ENCODE peak calls at places on chromosomes 3 and 15, in nine cellular contexts. One of them, this sample, is unnamed.

GRCh38 chr3:61975936-61976335 is 397.4 kb downstream of the FEZF2 start:
- DNase-seq in upper lobe of right lung: no peak
- DNase-seq in fibroblast of lung: no peak
- DNase-seq in PC-3: no peak
- DNase-seq in left ventricle myocardium inferior: no peak
- DNase-seq in foreskin fibroblast: no peak
- DNase-seq in GM23248: no peak
- DNase-seq in esophagus muscularis mucosa: no peak
- DNase-seq in AG04450: no peak
- DNase-seq in this sample: no peak

GRCh38 chr3:28467414-28467813 is 118.8 kb upstream of the AZI2 start:
- DNase-seq in foreskin fibroblast: no peak
- DNase-seq in fibroblast of lung: peak
- DNase-seq in upper lobe of right lung: no peak
- DNase-seq in left ventricle myocardium inferior: no peak
- DNase-seq in PC-3: peak
- DNase-seq in AG04450: no peak
- DNase-seq in GM23248: peak
- DNase-seq in esophagus muscularis mucosa: no peak
- DNase-seq in this sample: peak

GRCh38 chr15:84818221-84819131 is 1.3 kb downstream of the ALPK3 start:
- DNase-seq in PC-3: peak
- DNase-seq in esophagus muscularis mucosa: no peak
- DNase-seq in upper lobe of right lung: peak
- DNase-seq in foreskin fibroblast: no peak
- DNase-seq in fibroblast of lung: peak
- DNase-seq in GM23248: peak
- DNase-seq in left ventricle myocardium inferior: no peak
- DNase-seq in AG04450: no peak
- DNase-seq in this sample: peak

GRCh38 chr15:79918278-79918677 is 21.5 kb upstream of the MTHFS start:
- DNase-seq in fibroblast of lung: no peak
- DNase-seq in upper lobe of right lung: no peak
- DNase-seq in esophagus muscularis mucosa: no peak
- DNase-seq in left ventricle myocardium inferior: no peak
- DNase-seq in PC-3: no peak
- DNase-seq in AG04450: no peak
- DNase-seq in GM23248: no peak
- DNase-seq in foreskin fibroblast: no peak
- DNase-seq in this sample: no peak

GRCh38 chr3:131794766-131795381 is 239.9 kb downstream of the CPNE4 start:
- DNase-seq in PC-3: peak
- DNase-seq in upper lobe of right lung: no peak
- DNase-seq in fibroblast of lung: peak
- DNase-seq in AG04450: peak
- DNase-seq in esophagus muscularis mucosa: no peak
- DNase-seq in GM23248: peak
- DNase-seq in foreskin fibroblast: peak
- DNase-seq in left ventricle myocardium inferior: no peak
- DNase-seq in this sample: peak

GRCh38 chr15:29871401-29871800 is 49.1 kb upstream of the TJP1 start:
- DNase-seq in upper lobe of right lung: no peak
- DNase-seq in left ventricle myocardium inferior: peak
- DNase-seq in AG04450: no peak
- DNase-seq in esophagus muscularis mucosa: no peak
- DNase-seq in PC-3: no peak
- DNase-seq in foreskin fibroblast: no peak
- DNase-seq in GM23248: no peak
- DNase-seq in fibroblast of lung: no peak
- DNase-seq in this sample: no peak

GRCh38 chr3:149767720-149768119 is 15.4 kb upstream of the COMMD2 start:
- DNase-seq in upper lobe of right lung: no peak
- DNase-seq in left ventricle myocardium inferior: no peak
- DNase-seq in esophagus muscularis mucosa: no peak
- DNase-seq in foreskin fibroblast: no peak
- DNase-seq in PC-3: no peak
- DNase-seq in GM23248: no peak
- DNase-seq in AG04450: no peak
- DNase-seq in fibroblast of lung: no peak
- DNase-seq in this sample: no peak

GRCh38 chr3:128850544-128850943 is 28.9 kb upstream of the ACAD9 start:
- DNase-seq in GM23248: no peak
- DNase-seq in upper lobe of right lung: no peak
- DNase-seq in PC-3: no peak
- DNase-seq in esophagus muscularis mucosa: no peak
- DNase-seq in foreskin fibroblast: no peak
- DNase-seq in AG04450: no peak
- DNase-seq in left ventricle myocardium inferior: no peak
- DNase-seq in fibroblast of lung: no peak
- DNase-seq in this sample: no peak

GRCh38 chr3:71104586-71104985 is 478.9 kb downstream of the FOXP1 start:
- DNase-seq in foreskin fibroblast: no peak
- DNase-seq in AG04450: no peak
- DNase-seq in esophagus muscularis mucosa: no peak
- DNase-seq in upper lobe of right lung: no peak
- DNase-seq in left ventricle myocardium inferior: no peak
- DNase-seq in PC-3: no peak
- DNase-seq in GM23248: no peak
- DNase-seq in fibroblast of lung: no peak
- DNase-seq in this sample: no peak

GRCh38 chr3:184334470-184335158 is 2.8 kb upstream of the FAM131A start:
- DNase-seq in AG04450: no peak
- DNase-seq in fibroblast of lung: peak
- DNase-seq in esophagus muscularis mucosa: no peak
- DNase-seq in upper lobe of right lung: no peak
- DNase-seq in left ventricle myocardium inferior: no peak
- DNase-seq in GM23248: peak
- DNase-seq in PC-3: peak
- DNase-seq in foreskin fibroblast: peak
- DNase-seq in this sample: peak

GRCh38 chr3:105518806-105519418 is 152.2 kb downstream of the ALCAM start:
- DNase-seq in AG04450: peak
- DNase-seq in foreskin fibroblast: peak
- DNase-seq in fibroblast of lung: peak
- DNase-seq in upper lobe of right lung: no peak
- DNase-seq in GM23248: peak
- DNase-seq in esophagus muscularis mucosa: no peak
- DNase-seq in left ventricle myocardium inferior: no peak
- DNase-seq in PC-3: peak
- DNase-seq in this sample: peak

GRCh38 chr3:73681610-73682009 is 56.9 kb upstream of the PDZRN3 start:
- DNase-seq in AG04450: peak
- DNase-seq in PC-3: no peak
- DNase-seq in GM23248: peak
- DNase-seq in left ventricle myocardium inferior: no peak
- DNase-seq in foreskin fibroblast: peak
- DNase-seq in esophagus muscularis mucosa: no peak
- DNase-seq in fibroblast of lung: peak
- DNase-seq in upper lobe of right lung: no peak
- DNase-seq in this sample: peak

GRCh38 chr3:144643778-144644191 is 672.2 kb downstream of the DIPK2A start:
- DNase-seq in GM23248: peak
- DNase-seq in upper lobe of right lung: no peak
- DNase-seq in left ventricle myocardium inferior: no peak
- DNase-seq in foreskin fibroblast: peak
- DNase-seq in PC-3: no peak
- DNase-seq in fibroblast of lung: peak
- DNase-seq in AG04450: peak
- DNase-seq in esophagus muscularis mucosa: no peak
- DNase-seq in this sample: no peak

GRCh38 chr3:67531149-67532101 is 123.0 kb downstream of the SUCLG2 start:
- DNase-seq in left ventricle myocardium inferior: no peak
- DNase-seq in GM23248: peak
- DNase-seq in foreskin fibroblast: peak
- DNase-seq in upper lobe of right lung: no peak
- DNase-seq in PC-3: peak
- DNase-seq in esophagus muscularis mucosa: no peak
- DNase-seq in fibroblast of lung: peak
- DNase-seq in AG04450: no peak
- DNase-seq in this sample: no peak

GRCh38 chr15:78034495-78035191 is 42.9 kb downstream of the TBC1D2B start:
- DNase-seq in AG04450: no peak
- DNase-seq in upper lobe of right lung: peak
- DNase-seq in PC-3: no peak
- DNase-seq in fibroblast of lung: no peak
- DNase-seq in GM23248: no peak
- DNase-seq in left ventricle myocardium inferior: no peak
- DNase-seq in foreskin fibroblast: peak
- DNase-seq in esophagus muscularis mucosa: no peak
- DNase-seq in this sample: peak

DNA sequence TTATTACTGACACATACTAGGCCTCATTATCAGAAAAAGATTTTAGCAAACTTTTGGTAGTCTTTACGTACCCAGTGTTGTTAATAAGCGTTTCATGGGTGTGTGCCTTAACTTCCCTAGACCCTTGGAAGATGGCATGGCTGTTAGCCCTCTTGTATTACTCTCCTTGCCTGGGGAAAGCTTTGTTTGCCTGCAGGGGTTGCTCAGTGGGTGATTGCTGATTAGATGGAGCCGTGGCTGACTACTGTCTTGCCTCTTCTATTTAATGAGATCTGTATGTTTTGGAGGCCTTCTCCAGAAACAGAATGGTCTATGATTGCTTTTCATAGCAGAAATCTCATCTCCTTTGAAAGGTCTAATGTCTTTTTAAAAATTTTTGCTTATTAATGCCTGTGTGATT is 11.5 kb upstream of the C3orf20 start:
- DNase-seq in upper lobe of right lung: no peak
- DNase-seq in fibroblast of lung: no peak
- DNase-seq in PC-3: no peak
- DNase-seq in foreskin fibroblast: no peak
- DNase-seq in left ventricle myocardium inferior: no peak
- DNase-seq in GM23248: no peak
- DNase-seq in AG04450: no peak
- DNase-seq in esophagus muscularis mucosa: no peak
- DNase-seq in this sample: no peak
- H3K4me3 ChIP-seq in upper lobe of right lung: no peak
- H3K4me3 ChIP-seq in fibroblast of lung: no peak
- H3K4me3 ChIP-seq in PC-3: no peak
- H3K4me3 ChIP-seq in foreskin fibroblast: no peak
- H3K4me3 ChIP-seq in left ventricle myocardium inferior: no peak
- H3K4me3 ChIP-seq in GM23248: no peak
- H3K4me3 ChIP-seq in AG04450: no peak
- H3K4me3 ChIP-seq in esophagus muscularis mucosa: no peak
- H3K4me3 ChIP-seq in this sample: no peak

DNA sequence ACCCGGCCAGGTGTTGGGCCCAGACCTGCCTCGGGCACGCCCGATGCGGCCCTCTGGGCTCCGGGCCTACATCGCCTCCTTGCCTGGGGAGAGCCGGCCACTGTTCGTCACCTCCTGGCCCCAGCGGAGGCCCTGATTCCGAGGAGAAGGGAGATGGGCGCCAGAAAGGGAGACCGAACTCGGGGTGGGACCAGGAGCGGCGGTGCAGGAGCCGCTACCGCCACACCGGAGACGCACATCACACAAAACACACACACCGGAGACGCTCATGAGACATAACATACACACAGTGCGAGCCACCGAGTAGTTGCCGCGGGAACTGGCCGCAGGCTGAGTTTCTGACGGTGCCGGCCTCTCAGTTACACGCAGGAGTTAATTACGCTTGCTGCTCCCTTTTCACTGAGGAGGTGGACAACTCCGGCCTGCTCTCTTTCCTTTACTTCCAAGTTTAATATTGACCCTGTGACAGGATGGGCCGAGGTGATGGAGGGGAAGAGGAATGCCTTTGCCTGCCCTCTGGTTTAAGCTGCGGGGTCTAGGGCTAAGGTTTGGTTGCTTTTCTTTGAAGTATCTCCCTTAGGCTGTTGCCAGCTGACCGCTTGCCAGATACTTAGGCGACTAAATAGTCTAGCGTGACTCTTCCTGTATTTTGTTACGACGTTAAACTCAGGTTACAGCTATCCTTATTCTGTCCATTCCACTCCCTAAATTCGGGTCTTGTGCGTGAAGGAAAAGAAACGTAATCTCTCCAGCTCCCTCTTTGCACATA is 592 bp downstream of the PCNP start:
- DNase-seq in fibroblast of lung: peak
- DNase-seq in AG04450: no peak
- DNase-seq in esophagus muscularis mucosa: peak
- DNase-seq in GM23248: peak
- DNase-seq in foreskin fibroblast: peak
- DNase-seq in upper lobe of right lung: peak
- DNase-seq in left ventricle myocardium inferior: peak
- DNase-seq in PC-3: peak
- DNase-seq in this sample: peak
- H3K4me3 ChIP-seq in fibroblast of lung: peak
- H3K4me3 ChIP-seq in AG04450: peak
- H3K4me3 ChIP-seq in esophagus muscularis mucosa: peak
- H3K4me3 ChIP-seq in GM23248: peak
- H3K4me3 ChIP-seq in foreskin fibroblast: peak
- H3K4me3 ChIP-seq in upper lobe of right lung: peak
- H3K4me3 ChIP-seq in left ventricle myocardium inferior: peak
- H3K4me3 ChIP-seq in PC-3: peak
- H3K4me3 ChIP-seq in this sample: peak

DNA sequence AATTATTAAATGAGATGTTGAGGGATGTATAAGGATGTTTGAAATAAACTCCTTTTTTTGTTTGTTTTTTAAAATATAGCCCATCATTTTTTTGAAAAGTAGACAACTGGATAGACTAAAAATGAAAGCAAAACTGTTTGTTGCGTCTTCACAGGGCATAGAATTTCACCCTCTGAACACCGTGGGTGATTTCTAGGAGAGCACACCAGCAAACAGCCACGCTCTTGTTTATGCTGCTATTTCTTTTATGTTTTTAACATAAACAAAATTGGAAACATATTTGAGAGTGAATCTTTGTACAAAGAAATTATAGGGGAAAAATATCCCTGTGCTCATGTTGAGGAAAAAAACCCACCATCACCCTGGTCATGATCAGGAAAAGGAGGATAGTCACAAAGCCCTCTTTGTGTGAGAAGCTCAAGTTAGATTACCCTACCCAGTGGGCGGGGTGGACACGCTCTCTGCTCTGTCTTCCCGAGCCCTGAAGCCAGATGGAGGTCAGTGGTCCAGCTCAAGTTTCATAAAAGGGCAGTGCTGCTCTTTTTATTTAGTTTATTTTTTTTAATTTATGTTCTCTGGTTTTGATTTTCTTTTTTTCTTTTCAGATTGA is 313.3 kb downstream of the SATB1 start:
- DNase-seq in fibroblast of lung: peak
- DNase-seq in AG04450: no peak
- DNase-seq in esophagus muscularis mucosa: no peak
- DNase-seq in PC-3: peak
- DNase-seq in left ventricle myocardium inferior: peak
- DNase-seq in upper lobe of right lung: no peak
- DNase-seq in foreskin fibroblast: peak
- DNase-seq in GM23248: peak
- DNase-seq in this sample: no peak
- H3K4me3 ChIP-seq in fibroblast of lung: peak
- H3K4me3 ChIP-seq in AG04450: peak
- H3K4me3 ChIP-seq in esophagus muscularis mucosa: no peak
- H3K4me3 ChIP-seq in PC-3: no peak
- H3K4me3 ChIP-seq in left ventricle myocardium inferior: no peak
- H3K4me3 ChIP-seq in upper lobe of right lung: no peak
- H3K4me3 ChIP-seq in foreskin fibroblast: peak
- H3K4me3 ChIP-seq in GM23248: peak
- H3K4me3 ChIP-seq in this sample: no peak

DNA sequence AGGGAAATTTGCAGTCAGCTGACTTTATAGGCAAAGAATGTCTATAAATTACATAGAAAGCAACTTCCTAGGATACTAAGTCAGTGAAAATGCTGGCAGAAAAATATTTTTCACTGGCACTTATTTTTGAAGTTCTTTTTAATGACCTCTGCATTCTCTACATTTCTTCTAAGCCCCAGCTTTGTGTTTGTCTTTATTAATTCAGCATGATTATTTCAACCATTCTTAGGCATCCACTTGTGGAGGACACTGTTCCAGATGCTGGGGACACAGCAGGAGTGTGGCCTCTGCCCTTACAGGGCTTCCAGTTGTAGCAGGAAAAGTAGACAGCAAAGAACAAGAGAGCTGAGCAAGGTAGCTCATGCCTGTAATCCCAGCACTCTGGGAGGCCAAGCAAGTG is 15.0 kb downstream of the LRRK1 start:
- DNase-seq in PC-3: no peak
- DNase-seq in esophagus muscularis mucosa: no peak
- DNase-seq in AG04450: no peak
- DNase-seq in fibroblast of lung: no peak
- DNase-seq in upper lobe of right lung: no peak
- DNase-seq in left ventricle myocardium inferior: no peak
- DNase-seq in GM23248: no peak
- DNase-seq in foreskin fibroblast: no peak
- DNase-seq in this sample: no peak
- H3K4me3 ChIP-seq in PC-3: no peak
- H3K4me3 ChIP-seq in esophagus muscularis mucosa: no peak
- H3K4me3 ChIP-seq in AG04450: no peak
- H3K4me3 ChIP-seq in fibroblast of lung: no peak
- H3K4me3 ChIP-seq in upper lobe of right lung: no peak
- H3K4me3 ChIP-seq in left ventricle myocardium inferior: no peak
- H3K4me3 ChIP-seq in GM23248: no peak
- H3K4me3 ChIP-seq in foreskin fibroblast: no peak
- H3K4me3 ChIP-seq in this sample: no peak

This sample was measured in epithelial cell of esophagus.